ENCODE peak calls at places on chromosomes 2 and 18, in ten cellular contexts. One of them, this sample, is unnamed.

GRCh38 chr2:71831208-71831577 is 316.5 kb downstream of the CYP26B1 start:
- DNase-seq in amniotic stem cell: peak
- DNase-seq in HT1080: peak
- DNase-seq in LHCN-M2: peak
- DNase-seq in stimulated activated CD8-positive, alpha-beta memory T cell treated with anti-CD3 and anti-CD28 coated beads, Interleukin-7, amount 100 ng/mL, for 1 hour: no peak
- DNase-seq in AML-193: no peak
- DNase-seq in NCI-H774: no peak
- DNase-seq in stimulated activated CD4-positive, alpha-beta T cell treated with anti-CD3 and anti-CD28 coated beads, TNF-alpha, amount 100 ng/mL, for 48 hours: no peak
- DNase-seq in erythroblast: no peak
- DNase-seq in NCI-H2081 treated with DMSO at 0.1 percent for 48 hours: no peak
- DNase-seq in this sample: peak

GRCh38 chr18:48827321-48828200 is 123.2 kb downstream of the SMAD7 start:
- DNase-seq in stimulated activated CD4-positive, alpha-beta T cell treated with anti-CD3 and anti-CD28 coated beads, TNF-alpha, amount 100 ng/mL, for 48 hours: no peak
- DNase-seq in erythroblast: no peak
- DNase-seq in HT1080: peak
- DNase-seq in amniotic stem cell: peak
- DNase-seq in LHCN-M2: peak
- DNase-seq in stimulated activated CD8-positive, alpha-beta memory T cell treated with anti-CD3 and anti-CD28 coated beads, Interleukin-7, amount 100 ng/mL, for 1 hour: no peak
- DNase-seq in AML-193: no peak
- DNase-seq in NCI-H774: no peak
- DNase-seq in NCI-H2081 treated with DMSO at 0.1 percent for 48 hours: no peak
- DNase-seq in this sample: no peak

GRCh38 chr2:198077477-198077876 is 273.1 kb downstream of the PLCL1 start:
- DNase-seq in HT1080: no peak
- DNase-seq in stimulated activated CD8-positive, alpha-beta memory T cell treated with anti-CD3 and anti-CD28 coated beads, Interleukin-7, amount 100 ng/mL, for 1 hour: no peak
- DNase-seq in erythroblast: no peak
- DNase-seq in amniotic stem cell: no peak
- DNase-seq in NCI-H2081 treated with DMSO at 0.1 percent for 48 hours: no peak
- DNase-seq in NCI-H774: no peak
- DNase-seq in stimulated activated CD4-positive, alpha-beta T cell treated with anti-CD3 and anti-CD28 coated beads, TNF-alpha, amount 100 ng/mL, for 48 hours: no peak
- DNase-seq in AML-193: no peak
- DNase-seq in LHCN-M2: no peak
- DNase-seq in this sample: no peak

GRCh38 chr2:43958397-43959275 is 37.2 kb downstream of the LRPPRC start:
- DNase-seq in LHCN-M2: no peak
- DNase-seq in AML-193: no peak
- DNase-seq in NCI-H2081 treated with DMSO at 0.1 percent for 48 hours: no peak
- DNase-seq in NCI-H774: no peak
- DNase-seq in stimulated activated CD8-positive, alpha-beta memory T cell treated with anti-CD3 and anti-CD28 coated beads, Interleukin-7, amount 100 ng/mL, for 1 hour: no peak
- DNase-seq in amniotic stem cell: no peak
- DNase-seq in erythroblast: no peak
- DNase-seq in HT1080: no peak
- DNase-seq in stimulated activated CD4-positive, alpha-beta T cell treated with anti-CD3 and anti-CD28 coated beads, TNF-alpha, amount 100 ng/mL, for 48 hours: no peak
- DNase-seq in this sample: no peak

GRCh38 chr2:38386377-38386776 is 9.3 kb upstream of the ATL2 start:
- DNase-seq in stimulated activated CD8-positive, alpha-beta memory T cell treated with anti-CD3 and anti-CD28 coated beads, Interleukin-7, amount 100 ng/mL, for 1 hour: no peak
- DNase-seq in AML-193: no peak
- DNase-seq in LHCN-M2: peak
- DNase-seq in HT1080: peak
- DNase-seq in stimulated activated CD4-positive, alpha-beta T cell treated with anti-CD3 and anti-CD28 coated beads, TNF-alpha, amount 100 ng/mL, for 48 hours: no peak
- DNase-seq in NCI-H774: no peak
- DNase-seq in amniotic stem cell: no peak
- DNase-seq in NCI-H2081 treated with DMSO at 0.1 percent for 48 hours: no peak
- DNase-seq in erythroblast: peak
- DNase-seq in this sample: no peak

GRCh38 chr2:152594022-152594712 is 123.1 kb downstream of the PRPF40A start:
- DNase-seq in NCI-H774: no peak
- DNase-seq in erythroblast: peak
- DNase-seq in LHCN-M2: peak
- DNase-seq in stimulated activated CD4-positive, alpha-beta T cell treated with anti-CD3 and anti-CD28 coated beads, TNF-alpha, amount 100 ng/mL, for 48 hours: no peak
- DNase-seq in HT1080: no peak
- DNase-seq in AML-193: peak
- DNase-seq in amniotic stem cell: no peak
- DNase-seq in NCI-H2081 treated with DMSO at 0.1 percent for 48 hours: no peak
- DNase-seq in stimulated activated CD8-positive, alpha-beta memory T cell treated with anti-CD3 and anti-CD28 coated beads, Interleukin-7, amount 100 ng/mL, for 1 hour: no peak
- DNase-seq in this sample: no peak

GRCh38 chr2:42127425-42128424 is 41.4 kb upstream of the EML4 start:
- DNase-seq in erythroblast: no peak
- DNase-seq in amniotic stem cell: no peak
- DNase-seq in stimulated activated CD4-positive, alpha-beta T cell treated with anti-CD3 and anti-CD28 coated beads, TNF-alpha, amount 100 ng/mL, for 48 hours: no peak
- DNase-seq in NCI-H2081 treated with DMSO at 0.1 percent for 48 hours: no peak
- DNase-seq in LHCN-M2: peak
- DNase-seq in stimulated activated CD8-positive, alpha-beta memory T cell treated with anti-CD3 and anti-CD28 coated beads, Interleukin-7, amount 100 ng/mL, for 1 hour: no peak
- DNase-seq in HT1080: no peak
- DNase-seq in AML-193: no peak
- DNase-seq in NCI-H774: no peak
- DNase-seq in this sample: no peak

GRCh38 chr18:3616744-3617143 is 166.8 kb downstream of the TGIF1 start:
- DNase-seq in erythroblast: no peak
- DNase-seq in NCI-H2081 treated with DMSO at 0.1 percent for 48 hours: no peak
- DNase-seq in LHCN-M2: peak
- DNase-seq in stimulated activated CD4-positive, alpha-beta T cell treated with anti-CD3 and anti-CD28 coated beads, TNF-alpha, amount 100 ng/mL, for 48 hours: no peak
- DNase-seq in HT1080: no peak
- DNase-seq in stimulated activated CD8-positive, alpha-beta memory T cell treated with anti-CD3 and anti-CD28 coated beads, Interleukin-7, amount 100 ng/mL, for 1 hour: no peak
- DNase-seq in amniotic stem cell: no peak
- DNase-seq in AML-193: no peak
- DNase-seq in NCI-H774: no peak
- DNase-seq in this sample: no peak

GRCh38 chr2:232533944-232534710 is 5.4 kb upstream of the CHRNG start:
- DNase-seq in amniotic stem cell: no peak
- DNase-seq in stimulated activated CD4-positive, alpha-beta T cell treated with anti-CD3 and anti-CD28 coated beads, TNF-alpha, amount 100 ng/mL, for 48 hours: no peak
- DNase-seq in AML-193: no peak
- DNase-seq in NCI-H2081 treated with DMSO at 0.1 percent for 48 hours: no peak
- DNase-seq in erythroblast: no peak
- DNase-seq in LHCN-M2: no peak
- DNase-seq in NCI-H774: no peak
- DNase-seq in HT1080: no peak
- DNase-seq in stimulated activated CD8-positive, alpha-beta memory T cell treated with anti-CD3 and anti-CD28 coated beads, Interleukin-7, amount 100 ng/mL, for 1 hour: no peak
- DNase-seq in this sample: no peak

GRCh38 chr2:198873771-198874501 is 583.8 kb downstream of the SATB2 start:
- DNase-seq in amniotic stem cell: peak
- DNase-seq in AML-193: no peak
- DNase-seq in stimulated activated CD8-positive, alpha-beta memory T cell treated with anti-CD3 and anti-CD28 coated beads, Interleukin-7, amount 100 ng/mL, for 1 hour: no peak
- DNase-seq in stimulated activated CD4-positive, alpha-beta T cell treated with anti-CD3 and anti-CD28 coated beads, TNF-alpha, amount 100 ng/mL, for 48 hours: no peak
- DNase-seq in NCI-H2081 treated with DMSO at 0.1 percent for 48 hours: no peak
- DNase-seq in erythroblast: no peak
- DNase-seq in HT1080: peak
- DNase-seq in LHCN-M2: peak
- DNase-seq in NCI-H774: no peak
- DNase-seq in this sample: no peak